ENCODE peak calls at places on chromosomes 5 and 9, in four cellular contexts. C, F, I and V are unnamed samples.

GRCh38 chr9:79012561-79012960 is 559.2 kb upstream of the TLE4 start:
- DNase-seq in I (peak; percentile 72), C (no peak), F (no peak), V (no peak)

GRCh38 chr9:133973791-133974630 is 18.1 kb downstream of the VAV2 start:
- DNase-seq in I (no peak), F (no peak), C (no peak), V (no peak)

GRCh38 chr5:177455036-177455660 is 8.5 kb downstream of the PRR7 start:
- DNase-seq in F (peak; percentile 87), C (peak; percentile 83), I (peak; percentile 59), V (no peak)

GRCh38 chr5:1769017-1769640 is 30.5 kb downstream of the MRPL36 start:
- DNase-seq in I (no peak), F (no peak), C (no peak), V (no peak)

GRCh38 chr9:127204771-127205470 is 59.7 kb upstream of the GARNL3 start:
- DNase-seq in I (peak; percentile 44), F (no peak), C (peak; percentile 37), V (no peak)

GRCh38 chr5:113081881-113082546 is 105.4 kb downstream of the DCP2 start:
- DNase-seq in I (peak; percentile 86), F (no peak), C (no peak), V (no peak)

GRCh38 chr5:39437469-39437868 is 12.7 kb upstream of the DAB2 start:
- DNase-seq in F (no peak), C (no peak), I (peak; percentile 15), V (no peak)

GRCh38 chr9:121055642-121056143 is 5.6 kb upstream of the C5 start:
- DNase-seq in F (no peak), I (peak; percentile 10), C (no peak), V (no peak)

GRCh38 chr5:82072138-82072537 is 100.3 kb downstream of the ATG10 start:
- DNase-seq in F (no peak), C (no peak), I (no peak), V (no peak)

GRCh38 chr5:100550531-100551036 is 15.4 kb downstream of the FAM174A start:
- DNase-seq in F (no peak), C (no peak), I (peak; percentile 20), V (no peak)

GRCh38 chr5:98769006-98769255 is 4.5 kb upstream of the RGMB start:
- DNase-seq in F (no peak), I (no peak), C (no peak), V (no peak)

GRCh38 chr9:135536166-135536565 is 9.8 kb upstream of the OBP2A start:
- DNase-seq in F (no peak), C (no peak), I (peak; percentile 58), V (no peak)

GRCh38 chr5:144433893-144434292 is 263.2 kb downstream of the KCTD16 start:
- DNase-seq in F (no peak), I (no peak), C (no peak), V (no peak)

GRCh38 chr5:179716286-179716685 is 16.3 kb upstream of the MAML1 start:
- DNase-seq in F (no peak), C (no peak), I (no peak), V (no peak)

GRCh38 chr9:136691316-136692189 is 4.3 kb upstream of the AGPAT2 start:
- DNase-seq in F (no peak), C (no peak), I (no peak), V (no peak)

GRCh38 chr5:16807475-16807874 is 128.6 kb downstream of the MYO10 start:
- DNase-seq in C (no peak), I (no peak), F (no peak), V (no peak)

GRCh38 chr9:87594218-87594617 is 96.6 kb downstream of the DAPK1 start:
- DNase-seq in F (no peak), C (no peak), I (peak; percentile 13), V (no peak)

GRCh38 chr5:71861682-71862457 is 142.8 kb downstream of the CARTPT start:
- DNase-seq in F (no peak), I (no peak), C (no peak), V (no peak)

GRCh38 chr9:96581823-96582598 is 37.6 kb downstream of the CDC14B start:
- DNase-seq in I (no peak), F (no peak), C (no peak), V (no peak)

GRCh38 chr5:124825250-124825982 is 79.0 kb upstream of the ZNF608 start:
- DNase-seq in C (no peak), F (no peak), I (no peak), V (no peak)

GRCh38 chr5:157172408-157172807 is 6.3 kb upstream of the GARIN3 start:
- DNase-seq in F (no peak), C (no peak), I (no peak), V (no peak)

GRCh38 chr5:79562351-79563246 is 48.7 kb upstream of the HOMER1 start:
- DNase-seq in C (no peak), F (no peak), I (peak; percentile 87), V (no peak)

GRCh38 chr9:124329996-124330714 is 72.4 kb downstream of the NEK6 start:
- DNase-seq in I (no peak), F (no peak), C (no peak), V (no peak)

DNA sequence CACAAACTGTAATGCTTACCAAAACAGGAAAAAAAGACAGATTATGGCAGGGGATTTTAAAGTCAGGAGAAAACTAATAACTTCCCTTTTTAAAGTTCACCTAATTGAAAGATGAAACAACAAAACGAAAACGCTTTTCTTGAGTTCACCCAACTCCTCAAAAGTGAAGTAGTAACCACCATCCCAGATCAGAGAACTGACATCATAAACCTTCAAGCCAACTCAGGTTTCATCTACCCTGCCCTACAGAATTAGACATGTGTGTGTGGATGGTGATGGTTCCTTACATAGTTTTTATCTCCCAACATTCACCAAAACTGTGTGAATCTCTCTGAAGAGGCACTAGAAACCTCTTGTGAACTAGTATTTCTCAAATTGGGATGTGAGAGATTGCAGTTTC is 195.2 kb upstream of the PTGER4 start:
- DNase-seq in F (no peak), C (no peak), I (no peak), V (no peak)
- H3K4me3 ChIP-seq in F (no peak overlapping the region), C (no peak overlapping the region), I (no peak overlapping the region), V (no peak overlapping the region)

GRCh38 chr5:173298213-173298933 is 29.8 kb downstream of the STC2 start:
- DNase-seq in I (no peak), F (no peak), C (no peak), V (no peak)

GRCh38 chr5:173299820-173300219 is 28.4 kb downstream of the STC2 start:
- DNase-seq in C (no peak), I (no peak), F (no peak), V (no peak)

GRCh38 chr5:173301695-173302545 is 26.3 kb downstream of the STC2 start:
- DNase-seq in I (no peak), C (no peak), F (peak; percentile 62), V (no peak)

GRCh38 chr5:173302546-173303155 is 25.6 kb downstream of the STC2 start:
- DNase-seq in I (peak; percentile 79), F (no peak), C (no peak), V (no peak)

DNA sequence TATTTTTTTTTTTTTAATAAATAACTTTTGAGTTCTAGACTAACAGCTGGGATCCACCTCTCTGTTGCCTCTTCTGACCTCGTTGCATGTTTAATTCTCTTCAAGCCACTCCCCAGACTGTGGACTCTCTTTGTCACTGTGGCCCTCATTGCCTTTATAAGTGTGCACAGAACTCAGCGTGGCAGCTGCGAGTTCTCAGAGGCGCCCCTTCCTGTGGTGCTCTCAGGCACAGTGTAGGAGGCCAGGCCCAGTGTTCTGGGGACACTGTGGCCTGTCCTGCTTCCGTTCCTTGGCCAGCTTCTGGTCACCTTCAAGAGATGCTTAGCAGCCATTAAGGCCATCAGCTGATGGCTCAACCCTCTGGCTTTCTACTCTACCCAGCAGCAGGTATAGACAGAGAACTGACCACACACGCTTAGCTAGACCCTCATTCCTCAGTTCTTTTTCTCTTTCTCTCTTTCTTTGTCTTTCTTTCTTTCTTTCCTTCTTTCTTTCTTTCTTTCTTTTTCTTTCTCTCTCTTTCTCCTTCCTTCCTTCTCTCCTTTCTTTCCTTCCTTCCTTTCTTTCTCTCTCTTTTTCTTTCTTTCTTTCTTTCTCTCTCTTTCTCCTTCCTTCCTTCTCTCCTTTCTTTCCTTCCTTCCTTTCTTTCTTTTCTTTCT is 27.7 kb downstream of the STC2 start:
- DNase-seq in F (no peak), C (no peak), I (no peak), V (no peak)
- H3K4me3 ChIP-seq in F (no peak overlapping the region), C (no peak overlapping the region), I (no peak overlapping the region), V (no peak overlapping the region)

DNA sequence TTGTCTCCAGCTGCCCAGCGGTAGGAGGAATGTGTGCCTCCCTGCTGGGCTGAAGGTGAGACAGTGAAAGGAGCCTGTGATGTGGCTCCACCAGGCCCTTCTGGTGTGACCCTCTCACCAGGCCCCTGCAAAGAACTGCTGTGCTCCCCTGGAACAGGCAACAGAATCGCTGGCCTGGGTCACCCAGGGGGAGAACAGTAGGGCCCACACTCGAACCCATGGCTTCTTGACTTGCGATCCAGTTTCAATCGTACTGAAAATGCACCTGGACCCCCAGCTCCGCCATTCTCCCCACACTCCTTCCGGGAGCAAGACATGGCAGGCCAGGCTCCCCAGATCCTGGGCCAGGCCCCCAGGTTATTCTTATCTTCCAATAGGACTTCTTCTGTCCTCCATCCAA is 47.1 kb downstream of the CAMK2A start:
- DNase-seq in C (no peak), F (no peak), I (no peak), V (no peak)
- H3K4me3 ChIP-seq in C (no peak overlapping the region), F (no peak overlapping the region), I (no peak overlapping the region), V (no peak overlapping the region)

GRCh38 chr9:75889577-75889976 is 896 bp upstream of the PCSK5 start:
- DNase-seq in F (no peak), I (no peak), C (peak; percentile 15), V (no peak)
- H3K4me3 ChIP-seq in F (peak overlapping the region; percentile 82), I (peak overlapping the region; percentile 66), C (peak overlapping the region; percentile 56), V (peak overlapping the region; percentile 87)

GRCh38 chr5:7871560-7872113 is 2.7 kb downstream of the MTRR start:
- DNase-seq in C (no peak), I (no peak), F (no peak), V (no peak)
- H3K4me3 ChIP-seq in C (no peak overlapping the region), I (no peak overlapping the region), F (no peak overlapping the region), V (no peak overlapping the region)

GRCh38 chr5:73638344-73639095 is 12.5 kb downstream of the ARHGEF28 start:
- DNase-seq in I (peak; percentile 95), C (no peak), F (no peak), V (no peak)
- H3K4me3 ChIP-seq in I (no peak overlapping the region), C (no peak overlapping the region), F (no peak overlapping the region), V (no peak overlapping the region)